ENCODE peak calls at places on chromosomes 4 and X, in four cellular contexts. Y is WTC11, C is A549, G is endothelial cell of umbilical vein. Q is an unnamed sample.

GRCh38 chrX:103356897-103357296 is 591 bp downstream of the TCEAL9 start:
- DNase-seq in G (peak), C (no peak), Y (no peak), Q (no peak)

GRCh38 chr4:25106363-25107151 is 53.7 kb downstream of the SEPSECS start:
- DNase-seq in C (no peak), G (no peak), Y (no peak), Q (no peak)

GRCh38 chrX:21934414-21934813 is 6.1 kb upstream of the SMS start:
- DNase-seq in G (no peak), C (no peak), Y (no peak), Q (no peak)

GRCh38 chrX:44241551-44241950 is 101.9 kb downstream of the EFHC2 start:
- DNase-seq in Y (no peak), C (no peak), G (no peak), Q (no peak)

GRCh38 chrX:69285401-69285871 is 120.2 kb upstream of the PJA1 start:
- DNase-seq in Y (no peak), C (no peak), G (no peak), Q (no peak)

GRCh38 chrX:136176399-136176825 is 29.1 kb downstream of the FHL1 start:
- DNase-seq in C (no peak), Y (no peak), G (no peak), Q (no peak)

GRCh38 chr4:138062929-138063328 is 179.2 kb downstream of the SLC7A11 start:
- DNase-seq in C (no peak), Y (no peak), G (peak), Q (no peak)

GRCh38 chrX:115350696-115351408 is 61.3 kb downstream of the LUZP4 start:
- DNase-seq in Y (no peak), C (no peak), G (no peak), Q (no peak)

GRCh38 chrX:44344194-44344593 is 722 bp upstream of the EFHC2 start:
- DNase-seq in C (no peak), Y (peak), G (no peak), Q (no peak)

GRCh38 chr4:176274441-176274840 is 5.4 kb upstream of the ASB5 start:
- DNase-seq in G (no peak), C (no peak), Y (no peak), Q (no peak)

GRCh38 chr4:41400296-41400695 is 137.7 kb upstream of the LIMCH1 start:
- DNase-seq in Y (no peak), C (no peak), G (no peak), Q (no peak)

GRCh38 chr4:141155586-141155985 is 22.3 kb upstream of the RNF150 start:
- DNase-seq in Y (no peak), C (no peak), G (no peak), Q (no peak)

GRCh38 chr4:25060586-25061340 is 30.0 kb upstream of the LGI2 start:
- DNase-seq in Y (no peak), G (no peak), C (no peak), Q (no peak)

GRCh38 chrX:39293203-39293602 is 491.9 kb downstream of the MID1IP1 start:
- DNase-seq in Y (no peak), C (no peak), G (no peak), Q (no peak)

GRCh38 chr4:76090241-76090691 is 15.8 kb downstream of the ART3 start:
- DNase-seq in G (peak), C (no peak), Y (no peak), Q (no peak)

GRCh38 chrX:17655232-17656034 is 81.9 kb upstream of the SCML1 start:
- DNase-seq in Y (peak), G (peak), C (no peak), Q (peak)

GRCh38 chrX:131987252-131987651 is 35.9 kb upstream of the STK26 start:
- DNase-seq in C (no peak), G (peak), Y (no peak), Q (no peak)

GRCh38 chr4:28167411-28167810 is 1306.8 kb downstream of the STIM2 start:
- DNase-seq in Y (no peak), C (no peak), G (no peak), Q (no peak)

GRCh38 chrX:37302569-37302968 is 46.6 kb upstream of the PRRG1 start:
- DNase-seq in G (peak), C (no peak), Y (peak), Q (peak)

GRCh38 chr4:163107754-163108153 is 58.9 kb downstream of the NAF1 start:
- DNase-seq in G (peak), Y (no peak), C (no peak), Q (no peak)

GRCh38 chr4:128635141-128635911 is 174.2 kb upstream of the JADE1 start:
- DNase-seq in Y (no peak), C (peak), G (no peak), Q (no peak)

GRCh38 chr4:180669637-180670036 is 1573.6 kb upstream of the TENM3 start:
- DNase-seq in Y (no peak), G (no peak), C (no peak), Q (no peak)

GRCh38 chr4:47195706-47196105 is 164.3 kb downstream of the GABRB1 start:
- DNase-seq in G (no peak), C (no peak), Y (no peak), Q (no peak)

GRCh38 chr4:161498155-161498554 is 665.6 kb downstream of the FSTL5 start:
- DNase-seq in Y (no peak), G (no peak), C (no peak), Q (no peak)

GRCh38 chr4:26208237-26208985 is 112.4 kb upstream of the RBPJ start:
- DNase-seq in C (no peak), G (no peak), Y (no peak), Q (no peak)

GRCh38 chr4:98469776-98470175 is 188.6 kb downstream of the TSPAN5 start:
- DNase-seq in Y (no peak), C (no peak), G (no peak), Q (no peak)

GRCh38 chrX:68710870-68711576 is 63.6 kb downstream of the STARD8 start:
- DNase-seq in Y (peak), G (peak), C (peak), Q (peak)

GRCh38 chr4:15677507-15677988 is 4.1 kb upstream of the FAM200B start:
- DNase-seq in G (peak), C (no peak), Y (no peak), Q (no peak)

GRCh38 chr4:180828455-180829018 is 1414.7 kb upstream of the TENM3 start:
- DNase-seq in G (no peak), Y (no peak), C (no peak), Q (no peak)

GRCh38 chrX:150198776-150199175 is 164.3 kb upstream of the MAMLD1 start:
- DNase-seq in C (no peak), Y (no peak), G (no peak), Q (no peak)

GRCh38 chr4:98462487-98462886 is 195.9 kb downstream of the TSPAN5 start:
- DNase-seq in Y (no peak), C (no peak), G (no peak), Q (no peak)

GRCh38 chr4:127698789-127699200 is 31.4 kb upstream of the SLC25A31 start:
- DNase-seq in Y (no peak), G (no peak), C (peak), Q (no peak)

GRCh38 chrX:51955200-51955599 is 61.8 kb downstream of the MAGED1 start:
- DNase-seq in Y (no peak), C (no peak), G (no peak), Q (no peak)

GRCh38 chr4:20028694-20029093 is 223.0 kb upstream of the SLIT2 start:
- DNase-seq in Y (no peak), C (no peak), G (peak), Q (no peak)

GRCh38 chr4:8647626-8648025 is 55.1 kb downstream of the CPZ start:
- DNase-seq in C (no peak), Y (no peak), G (no peak), Q (peak)

GRCh38 chr4:30721353-30722091 is 1.4 kb downstream of the PCDH7 start:
- DNase-seq in Y (peak), C (peak), G (peak), Q (peak)
- TF ChIP-seq JUN in Y (no peak), C (no peak), G (no peak), Q (no peak)

DNA sequence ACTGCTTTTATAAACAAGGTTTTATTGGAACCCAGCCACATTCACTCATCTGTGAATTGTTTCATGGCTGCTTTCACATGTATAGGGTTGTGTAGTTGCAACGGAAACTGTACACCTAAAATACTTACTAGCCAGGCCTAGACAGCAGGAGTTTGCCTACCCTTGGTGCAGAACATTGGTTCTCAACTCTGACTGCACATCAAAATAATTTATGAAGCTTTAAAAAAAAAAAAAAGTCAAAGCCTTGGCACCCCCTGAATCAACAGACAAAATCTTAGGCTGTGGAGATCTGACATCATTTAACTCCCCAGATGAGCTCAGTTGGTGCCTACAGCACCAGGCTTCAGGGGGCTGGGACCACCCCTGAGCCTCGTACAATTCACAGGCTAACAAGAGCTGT is 27.7 kb downstream of the ADGRA3 start:
- DNase-seq in G (no peak), C (no peak), Y (no peak), Q (no peak)
- TF ChIP-seq JUN in G (no peak), C (no peak), Y (no peak), Q (no peak)

DNA sequence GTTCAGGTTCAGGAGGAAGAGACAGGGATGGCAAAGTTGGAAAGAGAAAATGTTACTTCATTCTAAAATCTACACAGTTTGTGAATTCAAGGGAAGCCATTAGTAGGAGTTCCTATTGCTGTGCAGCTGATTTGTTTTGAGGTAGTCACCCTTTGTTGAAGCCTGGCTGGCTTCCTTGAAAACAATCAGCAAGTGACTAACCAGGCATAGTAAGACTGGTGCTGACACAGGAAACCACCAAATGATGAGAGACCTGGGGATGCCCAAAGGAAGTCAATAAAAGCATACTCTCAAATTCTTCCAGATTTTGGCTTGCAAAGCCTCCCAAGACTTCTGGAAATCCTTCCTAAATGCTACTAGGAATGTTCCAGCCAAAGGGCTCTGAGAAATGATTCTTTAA is 23.9 kb upstream of the PRDM8 start:
- DNase-seq in C (no peak), Y (no peak), G (peak), Q (no peak)
- TF ChIP-seq JUN in C (no peak), Y (no peak), G (peak), Q (no peak)

GRCh38 chr4:80295841-80296240 is 29.4 kb downstream of the FGF5 start:
- DNase-seq in G (no peak), C (no peak), Y (no peak), Q (no peak)

GRCh38 chr4:80294206-80294605 is 27.7 kb downstream of the FGF5 start:
- DNase-seq in C (no peak), Y (no peak), G (no peak), Q (no peak)

GRCh38 chr4:80295331-80295730 is 28.9 kb downstream of the FGF5 start:
- DNase-seq in G (no peak), Y (no peak), C (no peak), Q (no peak)
- TF ChIP-seq JUN in G (no peak), Y (no peak), C (no peak), Q (no peak)

DNA sequence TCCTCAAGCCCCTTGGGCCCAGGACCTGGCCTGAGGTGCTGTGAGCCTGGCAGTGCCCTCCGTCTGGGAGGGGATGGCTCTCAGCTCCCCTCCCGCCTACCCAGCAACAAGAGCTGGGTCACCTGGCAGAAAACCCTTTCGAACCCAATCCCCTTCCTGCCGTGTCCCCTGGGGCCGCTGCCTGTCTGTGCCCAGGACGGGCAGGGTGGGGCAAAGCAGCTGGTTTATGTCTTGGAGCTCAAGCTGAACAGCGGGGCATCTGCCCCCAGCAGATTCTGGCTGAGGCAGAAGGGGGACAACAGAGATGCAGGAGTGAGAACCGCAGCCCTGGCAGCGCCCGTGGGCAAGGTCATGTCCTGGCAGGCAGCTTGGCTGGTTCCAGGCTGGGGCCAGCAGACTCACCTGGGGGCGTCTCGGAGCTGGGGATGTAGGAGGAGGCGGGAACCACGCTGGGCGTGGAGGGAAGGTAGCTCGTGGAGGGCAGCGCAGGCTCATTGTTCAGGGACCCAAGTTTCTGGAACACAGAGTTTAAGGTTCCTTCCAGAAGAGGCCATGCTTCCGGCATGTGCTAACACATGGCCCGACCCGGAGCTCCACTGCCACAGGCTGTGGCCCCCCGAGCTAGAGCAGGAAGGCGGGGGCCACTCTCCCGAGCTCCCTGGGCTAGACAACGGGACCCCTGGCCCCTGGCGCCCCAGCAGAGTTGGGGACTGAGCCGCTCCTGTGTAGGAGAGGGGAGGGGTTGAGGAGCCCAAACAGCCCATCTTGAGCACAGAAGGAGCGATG is 24.2 kb downstream of the NELFA start:
- DNase-seq in G (no peak), Y (no peak), C (no peak), Q (no peak)
- TF ChIP-seq JUN in G (no peak), Y (no peak), C (no peak), Q (no peak)

GRCh38 chrX:33183366-33183765 is 28.0 kb downstream of the DMD start:
- DNase-seq in Y (no peak), G (peak), C (no peak), Q (no peak)

GRCh38 chrX:33188286-33188685 is 23.1 kb downstream of the DMD start:
- DNase-seq in G (no peak), Y (no peak), C (no peak), Q (no peak)

GRCh38 chrX:33194289-33194688 is 17.1 kb downstream of the DMD start:
- DNase-seq in Y (no peak), C (no peak), G (no peak), Q (no peak)

GRCh38 chrX:33190016-33190415 is 21.3 kb downstream of the DMD start:
- DNase-seq in Y (no peak), C (no peak), G (peak), Q (no peak)

GRCh38 chrX:33188881-33189280 is 22.5 kb downstream of the DMD start:
- DNase-seq in G (no peak), Y (no peak), C (no peak), Q (no peak)
- TF ChIP-seq JUN in G (no peak), Y (no peak), C (no peak), Q (no peak)

GRCh38 chr4:82215800-82216199 is 158.0 kb downstream of the HNRNPD start:
- DNase-seq in G (no peak), C (no peak), Y (no peak), Q (no peak)

GRCh38 chr4:82213485-82214162 is 160.2 kb downstream of the HNRNPD start:
- DNase-seq in C (no peak), Y (no peak), G (no peak), Q (no peak)

GRCh38 chr4:82219346-82219745 is 154.4 kb downstream of the HNRNPD start:
- DNase-seq in G (no peak), C (no peak), Y (no peak), Q (no peak)

GRCh38 chr4:82217986-82218715 is 155.6 kb downstream of the HNRNPD start:
- DNase-seq in C (no peak), Y (no peak), G (no peak), Q (no peak)

DNA sequence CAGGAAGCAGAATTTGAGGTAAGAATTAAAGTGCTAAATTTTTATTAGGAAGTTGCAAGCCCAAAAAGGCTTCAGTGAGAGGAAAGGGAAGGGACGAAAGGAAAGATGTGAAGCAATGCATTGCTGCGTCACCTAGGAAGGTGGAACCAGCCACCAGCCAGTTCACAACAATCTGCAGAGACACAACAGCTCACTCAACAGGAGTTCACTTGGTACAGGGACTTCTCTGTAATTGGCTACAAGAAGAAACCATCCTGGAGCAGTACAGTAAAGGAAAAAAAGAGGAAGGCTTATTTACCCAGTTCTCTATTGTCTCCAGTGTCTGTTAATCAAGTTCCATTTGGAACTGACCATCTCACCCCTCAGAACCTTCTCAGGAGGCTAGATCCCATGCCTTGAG is 157.6 kb downstream of the HNRNPD start:
- DNase-seq in C (no peak), G (no peak), Y (no peak), Q (no peak)
- TF ChIP-seq JUN in C (no peak), G (no peak), Y (no peak), Q (no peak)

GRCh38 chr4:181877329-181877848 is 365.8 kb upstream of the TENM3 start:
- DNase-seq in C (no peak), Y (no peak), G (no peak), Q (no peak)
- TF ChIP-seq JUN in C (no peak), Y (no peak), G (no peak), Q (no peak)